ENCODE peak calls at places on chromosome 4, in eight cellular contexts. Z, Q, M, D, W, F, R and A are unnamed samples. For H4K20me1, the result is how much of the 10 kb centered on the place peaks cover.

GRCh38 chr4:84279678-84280077 is 219.4 kb downstream of the NKX6-1 start:
- DNase-seq in R (peak), M (no peak), F (no peak), Q (no peak), W (no peak), Z (peak), D (no peak), A (no peak)

GRCh38 chr4:21469438-21470032 is 479.0 kb downstream of the KCNIP4 start:
- DNase-seq in W (peak), F (no peak), R (peak), Z (peak), Q (no peak), M (no peak), D (no peak), A (no peak)

GRCh38 chr4:149203256-149204001 is 612.2 kb downstream of the IQCM start:
- DNase-seq in R (peak), W (no peak), D (no peak), M (peak), Q (no peak), Z (peak), F (no peak), A (no peak)

GRCh38 chr4:166153539-166153938 is 280.5 kb downstream of the TLL1 start:
- DNase-seq in W (no peak), R (peak), Z (peak), Q (no peak), D (no peak), F (no peak), M (no peak), A (no peak)

GRCh38 chr4:150328496-150328895 is 250.3 kb downstream of the DCLK2 start:
- DNase-seq in M (no peak), R (no peak), F (no peak), Q (no peak), W (no peak), Z (no peak), D (no peak), A (no peak)

GRCh38 chr4:133137571-133137970 is 11.5 kb upstream of the PCDH10 start:
- DNase-seq in R (no peak), Z (no peak), Q (no peak), D (no peak), M (no peak), W (no peak), F (no peak), A (no peak)

GRCh38 chr4:53734584-53735363 is 143.5 kb upstream of the LNX1 start:
- DNase-seq in Z (peak), F (no peak), M (peak), W (peak), R (peak), D (no peak), Q (no peak), A (peak)

GRCh38 chr4:110610940-110611785 is 11.7 kb downstream of the PITX2 start:
- DNase-seq in W (no peak), Z (peak), F (no peak), M (no peak), Q (no peak), D (no peak), R (no peak), A (peak)

GRCh38 chr4:173937871-173938270 is 345.6 kb downstream of the FBXO8 start:
- DNase-seq in F (no peak), R (no peak), Q (no peak), W (no peak), D (no peak), Z (peak), M (no peak), A (no peak)

GRCh38 chr4:174912919-174913543 is 5.1 kb upstream of the ADAM29 start:
- DNase-seq in R (no peak), M (no peak), D (no peak), F (no peak), Z (no peak), W (no peak), Q (no peak), A (no peak)

GRCh38 chr4:71229477-71230257 is 109.2 kb upstream of the SLC4A4 start:
- DNase-seq in M (peak), F (peak), R (peak), Z (peak), W (no peak), D (peak), Q (no peak), A (peak)

GRCh38 chr4:38600575-38600974 is 63.4 kb upstream of the KLF3 start:
- DNase-seq in Q (no peak), F (no peak), M (no peak), W (no peak), Z (no peak), D (no peak), R (no peak), A (no peak)

DNA sequence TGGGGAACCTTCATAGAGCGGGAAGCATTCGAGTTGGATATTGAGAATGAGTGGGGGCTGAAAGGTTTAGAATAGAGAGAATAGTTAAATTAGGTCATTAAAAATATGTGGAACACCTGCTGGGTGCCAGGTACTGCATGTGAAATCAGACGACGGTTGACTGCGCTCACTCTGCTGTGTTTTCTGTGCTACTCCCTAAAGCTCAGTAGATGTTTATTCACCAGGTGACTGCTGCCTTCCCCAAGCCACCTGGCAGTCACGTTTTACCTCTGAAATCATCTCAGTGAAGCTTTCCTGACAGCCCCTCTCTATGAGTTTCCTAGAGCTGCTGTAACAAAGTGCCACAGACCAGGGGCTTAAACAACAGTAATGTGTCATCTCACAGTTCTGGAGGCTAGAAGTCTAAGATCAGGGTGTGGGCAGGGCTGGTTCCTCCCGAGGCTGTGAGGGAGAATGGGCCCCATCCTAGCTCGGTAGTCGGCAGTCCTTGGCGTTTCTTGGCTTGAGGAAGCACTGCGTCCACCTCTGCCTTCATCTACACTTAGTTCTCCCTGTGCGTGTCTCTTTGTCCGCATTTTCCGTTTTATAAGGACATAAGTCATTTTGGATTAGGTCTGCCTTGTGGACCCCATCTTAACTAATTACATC is 25.3 kb downstream of the ADD1 start:
- DNase-seq in W (no peak), D (no peak), M (no peak), F (no peak), R (no peak), Z (peak), Q (no peak), A (no peak)
- H3K27ac ChIP-seq in W (no peak), D (no peak), M (peak), F (no peak), R (peak), Z (peak), Q (no peak), A (peak)

DNA sequence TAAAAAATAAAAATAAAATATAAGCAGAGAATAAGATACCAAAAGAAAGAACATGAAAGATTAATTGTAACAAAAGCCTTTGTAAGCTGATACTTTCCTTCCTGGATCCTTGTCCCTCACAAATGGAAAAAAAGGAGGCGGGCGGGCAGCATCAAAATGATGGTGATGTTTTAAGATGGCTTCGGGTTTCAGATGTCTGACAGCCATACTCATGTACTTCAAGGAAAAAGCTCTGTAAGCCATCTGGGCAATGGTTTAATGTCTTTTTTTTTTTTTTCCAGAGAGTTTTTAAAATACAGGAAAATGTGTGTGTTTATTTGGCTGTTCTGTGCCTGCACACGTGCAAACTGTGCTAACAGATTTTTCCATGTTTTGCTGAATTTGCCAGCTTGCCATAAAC is 36.0 kb downstream of the AFAP1 start:
- DNase-seq in M (peak), F (no peak), Q (no peak), W (no peak), D (no peak), R (peak), Z (peak), A (no peak)
- H4K20me1 ChIP-seq in M (half or more), F (under half), Q (under half), W (under half), D (under half), R (under half), Z (under half), A (under half)

DNA sequence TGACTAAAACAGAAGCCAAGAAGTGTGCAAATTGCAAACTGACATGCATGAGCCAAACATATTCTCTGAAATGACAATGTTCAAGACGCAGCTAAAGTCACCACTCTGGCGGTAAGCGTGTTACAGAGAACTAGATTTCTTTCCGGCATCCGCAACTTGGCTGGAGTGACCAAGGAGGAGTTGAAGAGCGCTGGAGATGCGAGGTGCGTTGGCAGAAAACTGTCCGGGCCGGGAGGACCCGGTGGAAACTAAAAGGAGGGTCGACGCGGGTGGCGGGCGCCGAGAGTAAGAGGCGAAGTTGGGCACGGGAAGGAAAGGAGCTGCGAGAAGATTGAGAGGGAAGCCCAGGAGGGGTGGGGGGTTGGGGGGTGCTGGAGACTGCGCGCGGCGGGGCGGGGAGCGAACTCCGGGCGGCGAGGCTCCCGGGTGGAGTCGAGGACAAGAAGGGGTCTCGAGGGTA is 807 bp downstream of the SEL1L3 start:
- DNase-seq in R (peak), F (no peak), D (peak), W (no peak), Q (no peak), Z (peak), M (peak), A (peak)
- H3K27ac ChIP-seq in R (no peak), F (no peak), D (no peak), W (no peak), Q (peak), Z (peak), M (peak), A (peak)

GRCh38 chr4:2511645-2512131 is 24.8 kb upstream of the FAM193A start:
- DNase-seq in Q (no peak), Z (no peak), R (no peak), F (no peak), W (no peak), D (no peak), M (no peak), A (peak)

GRCh38 chr4:2510351-2511259 is 25.8 kb upstream of the FAM193A start:
- DNase-seq in Z (no peak), R (no peak), M (no peak), D (no peak), F (no peak), Q (no peak), W (no peak), A (peak)

GRCh38 chr4:2507855-2508254 is 28.6 kb upstream of the FAM193A start:
- DNase-seq in W (no peak), R (no peak), Z (no peak), D (no peak), F (no peak), M (no peak), Q (no peak), A (no peak)

GRCh38 chr4:2503809-2504208 is 32.6 kb upstream of the FAM193A start:
- DNase-seq in Z (no peak), W (no peak), F (no peak), R (no peak), Q (no peak), M (no peak), D (no peak), A (no peak)

GRCh38 chr4:2507259-2507658 is 29.2 kb upstream of the FAM193A start:
- DNase-seq in D (no peak), F (no peak), Q (no peak), R (no peak), W (no peak), Z (no peak), M (no peak), A (peak)
- H4K20me1 ChIP-seq in D (under half), F (half or more), Q (under half), R (under half), W (under half), Z (under half), M (under half), A (under half)

DNA sequence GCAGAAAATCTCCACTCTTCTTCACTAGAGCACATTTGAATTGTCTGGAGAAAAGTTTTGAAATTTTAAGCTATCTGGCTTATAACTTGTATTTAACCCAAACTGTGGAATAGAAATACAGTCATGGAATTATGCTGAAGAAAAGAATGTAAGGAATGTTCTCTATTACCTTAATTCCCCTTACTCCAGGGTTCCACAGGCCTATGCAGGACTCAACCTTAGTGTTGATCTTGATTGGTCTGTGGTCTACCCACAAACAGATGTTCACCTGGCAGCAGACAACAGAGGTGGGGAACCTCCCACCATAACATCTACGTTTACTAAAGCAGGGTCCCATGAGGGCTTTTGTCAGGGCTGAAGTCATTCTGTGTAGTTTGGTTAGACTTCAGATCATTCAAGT is 189.3 kb upstream of the GPRIN3 start:
- DNase-seq in Z (peak), D (no peak), R (peak), W (peak), F (no peak), Q (no peak), M (peak), A (no peak)
- H3K27ac ChIP-seq in Z (peak), D (no peak), R (no peak), W (no peak), F (no peak), Q (no peak), M (peak), A (peak)

GRCh38 chr4:99835942-99836341 is 19.3 kb downstream of the DAPP1 start:
- DNase-seq in D (no peak), W (no peak), R (no peak), Q (no peak), Z (no peak), F (no peak), M (no peak), A (no peak)
- H4K20me1 ChIP-seq in D (under half), W (under half), R (under half), Q (under half), Z (under half), F (under half), M (under half), A (under half)

DNA sequence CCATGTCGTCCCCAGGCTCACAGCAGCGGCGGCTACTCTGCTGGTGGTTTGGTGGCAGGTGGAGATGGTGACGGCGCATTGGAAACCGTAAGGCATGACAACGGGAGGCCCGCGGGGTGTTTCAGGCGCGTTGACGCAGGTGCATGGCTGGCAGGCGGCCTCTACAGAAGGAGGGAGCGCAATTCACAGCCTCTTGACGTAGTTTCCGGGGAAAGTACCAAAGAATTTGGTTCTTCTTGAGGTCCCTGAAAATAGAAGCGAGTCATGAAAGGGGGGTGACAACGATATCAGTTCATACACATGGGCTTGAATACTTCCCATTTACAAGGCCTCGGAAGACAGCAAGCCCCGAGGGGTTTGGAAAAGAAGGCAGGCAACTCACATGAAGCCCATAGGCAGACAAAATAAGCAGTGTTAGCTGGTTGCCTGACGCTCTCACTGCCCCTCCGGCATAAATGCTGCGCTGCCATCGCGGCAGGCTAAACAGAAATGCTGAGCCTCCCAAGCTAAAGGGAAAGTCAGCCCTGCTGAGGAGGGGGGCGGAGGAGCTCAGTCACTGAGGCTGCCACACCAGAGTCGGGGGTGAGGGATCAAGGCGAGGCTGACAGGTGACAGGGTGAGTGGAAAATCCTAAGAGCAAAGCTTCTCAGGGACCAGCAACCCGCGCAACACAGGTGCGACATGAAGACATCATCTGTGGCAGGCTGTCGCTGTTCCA is 52.3 kb upstream of the PDLIM3 start:
- DNase-seq in Z (no peak), R (no peak), Q (peak), F (no peak), W (no peak), D (peak), M (peak), A (no peak)
- H3K27ac ChIP-seq in Z (no peak), R (no peak), Q (peak), F (no peak), W (no peak), D (no peak), M (no peak), A (no peak)

GRCh38 chr4:3523146-3523627 is 9.0 kb downstream of the LRPAP1 start:
- DNase-seq in Z (no peak), R (no peak), F (no peak), Q (no peak), M (no peak), D (no peak), W (no peak), A (no peak)
- H4K20me1 ChIP-seq in Z (under half), R (under half), F (half or more), Q (under half), M (under half), D (under half), W (under half), A (under half)

DNA sequence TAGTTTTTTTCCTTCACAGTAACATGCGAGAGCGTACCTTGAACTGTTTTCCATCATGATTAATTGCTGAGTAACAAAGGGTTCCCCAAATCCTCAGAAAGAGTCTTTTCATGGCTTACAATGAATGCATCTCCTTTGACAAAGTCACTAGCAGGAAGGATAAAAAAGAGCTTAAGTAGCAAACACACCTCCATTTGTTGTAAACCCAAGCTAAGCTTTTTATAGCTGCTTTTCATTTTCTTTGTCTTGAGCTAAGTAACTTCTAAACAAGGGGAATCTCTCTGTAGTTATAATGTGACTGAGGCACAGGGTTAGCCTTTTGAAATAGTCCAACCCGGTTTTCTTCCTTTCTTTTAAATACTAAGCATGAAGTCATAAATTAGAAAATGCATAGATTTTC is 227.0 kb upstream of the SMIM31 start:
- DNase-seq in W (no peak), R (no peak), Q (no peak), M (no peak), F (no peak), Z (no peak), D (no peak), A (no peak)
- H3K27ac ChIP-seq in W (no peak), R (no peak), Q (no peak), M (no peak), F (no peak), Z (no peak), D (no peak), A (no peak)